ENCODE peak calls at places on chromosomes 6 and 20, in six cellular contexts. One of them, this sample, is unnamed.

GRCh38 chr6:145042559-145042958 is 692.8 kb downstream of the EPM2A start:
- DNase-seq in WERI-Rb-1: peak; percentile 15
- DNase-seq in GM12878: no peak
- DNase-seq in aorta: no peak
- DNase-seq in neural progenitor cell: no peak
- DNase-seq in uterus: no peak
- DNase-seq in this sample: no peak

GRCh38 chr6:144149894-144150672 is at the start of gene STX11:
- DNase-seq in GM12878: peak; percentile 57
- DNase-seq in WERI-Rb-1: peak; percentile 51
- DNase-seq in uterus: peak; percentile 50
- DNase-seq in aorta: peak; percentile 92
- DNase-seq in neural progenitor cell: peak; percentile 82
- DNase-seq in this sample: no peak

GRCh38 chr6:130132286-130132701 is 90.5 kb downstream of the SAMD3 start:
- DNase-seq in GM12878: no peak
- DNase-seq in neural progenitor cell: no peak
- DNase-seq in uterus: no peak
- DNase-seq in aorta: no peak
- DNase-seq in WERI-Rb-1: no peak
- DNase-seq in this sample: no peak

GRCh38 chr20:52645822-52646221 is 326.3 kb upstream of the TSHZ2 start:
- DNase-seq in GM12878: no peak
- DNase-seq in aorta: no peak
- DNase-seq in uterus: no peak
- DNase-seq in neural progenitor cell: no peak
- DNase-seq in WERI-Rb-1: no peak
- DNase-seq in this sample: no peak

GRCh38 chr6:38794682-38795081 is 79.6 kb downstream of the DNAH8 start:
- DNase-seq in neural progenitor cell: no peak
- DNase-seq in aorta: no peak
- DNase-seq in WERI-Rb-1: no peak
- DNase-seq in GM12878: no peak
- DNase-seq in uterus: no peak
- DNase-seq in this sample: no peak

GRCh38 chr20:32285621-32286334 is 8.3 kb downstream of the KIF3B start:
- DNase-seq in GM12878: peak; percentile 84
- DNase-seq in uterus: no peak
- DNase-seq in aorta: no peak
- DNase-seq in WERI-Rb-1: no peak
- DNase-seq in neural progenitor cell: no peak
- DNase-seq in this sample: no peak

GRCh38 chr20:13501500-13501899 is 137.2 kb downstream of the TASP1 start:
- DNase-seq in neural progenitor cell: no peak
- DNase-seq in WERI-Rb-1: no peak
- DNase-seq in uterus: no peak
- DNase-seq in GM12878: no peak
- DNase-seq in aorta: no peak
- DNase-seq in this sample: no peak

GRCh38 chr6:136069119-136069518 is 181.0 kb downstream of the MTFR2 start:
- DNase-seq in GM12878: no peak
- DNase-seq in uterus: no peak
- DNase-seq in WERI-Rb-1: no peak
- DNase-seq in aorta: no peak
- DNase-seq in neural progenitor cell: no peak
- DNase-seq in this sample: no peak

GRCh38 chr6:73079611-73079955 is 145.7 kb downstream of the KHDC1L start:
- DNase-seq in GM12878: no peak
- DNase-seq in WERI-Rb-1: no peak
- DNase-seq in uterus: no peak
- DNase-seq in neural progenitor cell: no peak
- DNase-seq in aorta: no peak
- DNase-seq in this sample: no peak

GRCh38 chr6:55958790-55959189 is 83.4 kb upstream of the BMP5 start:
- DNase-seq in aorta: no peak
- DNase-seq in GM12878: no peak
- DNase-seq in WERI-Rb-1: no peak
- DNase-seq in uterus: no peak
- DNase-seq in neural progenitor cell: no peak
- DNase-seq in this sample: no peak
- H3K4me3 ChIP-seq in aorta: no peak overlapping the region
- H3K4me3 ChIP-seq in GM12878: no peak overlapping the region
- H3K4me3 ChIP-seq in WERI-Rb-1: no peak overlapping the region
- H3K4me3 ChIP-seq in uterus: no peak overlapping the region
- H3K4me3 ChIP-seq in neural progenitor cell: no peak overlapping the region
- H3K4me3 ChIP-seq in this sample: no peak overlapping the region

GRCh38 chr20:35092524-35093244 is at the start of gene TRPC4AP:
- DNase-seq in WERI-Rb-1: peak; percentile 84
- DNase-seq in uterus: peak; percentile 91
- DNase-seq in aorta: peak; percentile 96
- DNase-seq in GM12878: peak; percentile 57
- DNase-seq in neural progenitor cell: peak; percentile 95
- DNase-seq in this sample: peak; percentile 98

GRCh38 chr20:35091808-35092523 is 641 bp downstream of the TRPC4AP start:
- DNase-seq in aorta: no peak
- DNase-seq in GM12878: no peak
- DNase-seq in neural progenitor cell: peak; percentile 16
- DNase-seq in WERI-Rb-1: no peak
- DNase-seq in uterus: no peak
- DNase-seq in this sample: no peak

GRCh38 chr20:35088231-35088794 is 4.3 kb downstream of the TRPC4AP start:
- DNase-seq in WERI-Rb-1: no peak
- DNase-seq in GM12878: no peak
- DNase-seq in aorta: no peak
- DNase-seq in neural progenitor cell: no peak
- DNase-seq in uterus: no peak
- DNase-seq in this sample: no peak

GRCh38 chr20:35093245-35093884 is 758 bp upstream of the TRPC4AP start:
- DNase-seq in neural progenitor cell: no peak
- DNase-seq in uterus: no peak
- DNase-seq in aorta: no peak
- DNase-seq in WERI-Rb-1: no peak
- DNase-seq in GM12878: no peak
- DNase-seq in this sample: no peak
- H3K4me3 ChIP-seq in neural progenitor cell: peak overlapping the region; percentile 95
- H3K4me3 ChIP-seq in uterus: peak overlapping the region; percentile 76
- H3K4me3 ChIP-seq in aorta: no peak overlapping the region
- H3K4me3 ChIP-seq in WERI-Rb-1: peak overlapping the region; percentile 97
- H3K4me3 ChIP-seq in GM12878: peak overlapping the region; percentile 82
- H3K4me3 ChIP-seq in this sample: no peak overlapping the region

DNA sequence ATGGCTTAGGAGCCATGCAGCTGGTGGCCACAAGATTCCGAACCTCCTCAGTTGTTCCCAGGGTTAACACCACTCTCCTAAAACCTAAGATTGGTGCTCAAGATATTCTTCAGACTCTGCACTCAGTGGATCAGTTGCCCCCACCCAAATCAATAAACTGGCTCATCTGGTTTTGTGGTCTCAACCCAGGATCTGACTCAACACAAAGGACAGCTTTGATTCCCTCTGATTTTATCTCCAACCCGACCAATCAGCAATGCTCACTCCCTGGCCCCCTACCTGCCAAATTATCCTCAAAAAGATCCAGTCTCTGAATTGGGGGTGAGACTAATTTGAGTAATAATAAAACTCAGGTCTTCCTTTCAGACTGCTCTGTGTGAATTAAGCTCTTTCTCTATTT is 137.5 kb downstream of the EYS start:
- DNase-seq in GM12878: no peak
- DNase-seq in aorta: no peak
- DNase-seq in uterus: no peak
- DNase-seq in neural progenitor cell: no peak
- DNase-seq in WERI-Rb-1: no peak
- DNase-seq in this sample: no peak
- H3K4me3 ChIP-seq in GM12878: no peak overlapping the region
- H3K4me3 ChIP-seq in aorta: no peak overlapping the region
- H3K4me3 ChIP-seq in uterus: no peak overlapping the region
- H3K4me3 ChIP-seq in neural progenitor cell: no peak overlapping the region
- H3K4me3 ChIP-seq in WERI-Rb-1: no peak overlapping the region
- H3K4me3 ChIP-seq in this sample: no peak overlapping the region

DNA sequence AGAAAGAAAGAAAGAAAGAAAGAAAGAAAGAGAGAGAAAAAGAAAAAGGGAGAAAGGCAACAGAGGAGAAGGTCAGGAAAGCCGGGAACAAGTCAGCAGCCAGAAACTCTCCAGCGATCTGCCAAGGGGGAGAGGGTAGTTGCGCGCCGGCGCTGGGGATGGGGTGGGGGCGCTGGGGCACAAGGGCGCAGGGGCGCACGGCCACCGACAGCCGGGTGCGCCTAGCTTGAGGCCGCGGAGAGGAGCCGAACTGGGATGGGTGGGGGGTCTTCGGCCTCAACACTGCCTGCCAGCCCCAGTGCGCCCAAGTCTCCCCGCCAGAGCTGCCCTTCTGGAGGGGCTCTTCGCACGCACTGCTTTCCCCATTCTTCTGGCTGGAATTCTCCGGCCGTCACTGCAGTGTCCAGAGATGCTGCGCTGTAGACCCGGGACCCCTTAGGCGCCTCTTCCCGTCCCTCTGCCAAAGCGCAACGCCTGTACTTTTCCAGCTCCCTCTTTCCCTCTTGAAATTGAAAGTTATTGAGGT is 429 bp upstream of the RSPO3 start:
- DNase-seq in GM12878: no peak
- DNase-seq in uterus: peak; percentile 63
- DNase-seq in WERI-Rb-1: no peak
- DNase-seq in neural progenitor cell: peak; percentile 71
- DNase-seq in aorta: peak; percentile 69
- DNase-seq in this sample: no peak
- H3K4me3 ChIP-seq in GM12878: no peak overlapping the region
- H3K4me3 ChIP-seq in uterus: peak overlapping the region; percentile 50
- H3K4me3 ChIP-seq in WERI-Rb-1: peak overlapping the region; percentile 32
- H3K4me3 ChIP-seq in neural progenitor cell: peak overlapping the region; percentile 67
- H3K4me3 ChIP-seq in aorta: peak overlapping the region; percentile 69
- H3K4me3 ChIP-seq in this sample: no peak overlapping the region

DNA sequence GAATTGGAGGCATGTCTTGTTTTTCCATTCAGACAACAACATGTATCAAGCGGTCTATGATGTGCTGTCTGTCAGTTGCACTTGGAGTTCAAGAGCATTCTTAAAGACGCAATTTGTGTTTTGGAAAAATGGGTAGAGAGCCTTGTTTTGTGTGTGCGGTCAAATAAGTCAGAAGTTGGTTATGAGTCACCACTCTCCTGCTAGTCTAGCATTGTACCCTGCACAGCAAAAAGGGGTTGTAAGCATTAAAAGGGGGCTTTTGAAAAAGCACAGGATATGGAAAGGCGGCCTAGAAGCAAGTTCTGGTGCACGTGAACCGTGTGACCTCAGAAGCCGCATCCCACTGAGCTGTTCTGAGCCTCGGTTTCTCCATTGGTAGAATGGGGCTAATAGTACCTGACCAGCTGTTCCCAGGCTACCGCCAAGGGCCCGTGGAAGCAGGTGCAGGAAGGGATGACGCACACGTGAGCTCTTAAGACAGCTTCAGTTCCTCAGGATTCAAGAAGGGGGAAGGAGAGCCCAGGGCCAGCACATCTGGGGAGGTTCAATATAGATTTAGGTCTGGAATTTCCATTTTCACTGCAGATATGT is 61.6 kb upstream of the SNX9 start:
- DNase-seq in GM12878: peak; percentile 90
- DNase-seq in uterus: no peak
- DNase-seq in WERI-Rb-1: no peak
- DNase-seq in aorta: no peak
- DNase-seq in neural progenitor cell: no peak
- DNase-seq in this sample: no peak
- H3K4me3 ChIP-seq in GM12878: peak overlapping the region; percentile 43
- H3K4me3 ChIP-seq in uterus: no peak overlapping the region
- H3K4me3 ChIP-seq in WERI-Rb-1: no peak overlapping the region
- H3K4me3 ChIP-seq in aorta: no peak overlapping the region
- H3K4me3 ChIP-seq in neural progenitor cell: no peak overlapping the region
- H3K4me3 ChIP-seq in this sample: no peak overlapping the region